ENCODE peak calls at places on chromosomes 7 and 10, in ten cellular contexts. A is HCT116; U is pancreas; S is upper lobe of left lung; V is gastrocnemius medialis; M is GM12878; F is PC-3; I is DND-41; B is CD4-positive, alpha-beta T cell; G is upper lobe of right lung. N is an unnamed sample.

GRCh38 chr10:84574101-84574500 is 245.7 kb downstream of the CCSER2 start:
- ATAC-seq in G (no peak), B (no peak), U (no peak), M (peak), V (no peak), I (no peak), F (peak), A (peak), S (no peak), N (no peak)

GRCh38 chr7:56009695-56010094 is 41.5 kb downstream of the PSPH start:
- ATAC-seq in U (peak), G (no peak), V (no peak), S (no peak), I (no peak), B (no peak), F (peak), A (peak), M (no peak), N (peak)

GRCh38 chr7:16098058-16098457 is 323.3 kb downstream of the CRPPA start:
- ATAC-seq in G (no peak), B (no peak), S (no peak), F (peak), U (no peak), V (no peak), M (no peak), A (no peak), I (no peak), N (no peak)

GRCh38 chr7:84216477-84216876 is 21.9 kb upstream of the SEMA3A start:
- ATAC-seq in B (no peak), M (no peak), G (no peak), I (no peak), U (no peak), A (no peak), S (no peak), F (no peak), V (no peak), N (no peak)

GRCh38 chr7:45105588-45106188 is 5.8 kb downstream of the TBRG4 start:
- ATAC-seq in B (no peak), S (no peak), U (no peak), F (no peak), M (no peak), V (peak), I (no peak), A (no peak), G (no peak), N (no peak)

GRCh38 chr7:45027774-45028114 is 27.7 kb downstream of the CCM2 start:
- ATAC-seq in I (peak), B (peak), V (no peak), F (no peak), S (peak), A (no peak), G (peak), U (no peak), M (peak), N (no peak)

GRCh38 chr7:15864260-15864991 is 177.9 kb upstream of the MEOX2 start:
- ATAC-seq in S (no peak), A (no peak), I (no peak), B (no peak), M (no peak), V (no peak), U (no peak), G (no peak), F (no peak), N (no peak)

GRCh38 chr7:3649678-3650445 is 348.8 kb downstream of the SDK1 start:
- ATAC-seq in S (no peak), V (no peak), F (no peak), A (no peak), I (no peak), M (no peak), U (no peak), G (no peak), B (no peak), N (peak)

GRCh38 chr10:27743736-27744477 is 1.7 kb downstream of the MKX start:
- ATAC-seq in U (peak), M (no peak), F (peak), S (no peak), B (no peak), A (peak), V (no peak), G (no peak), I (no peak), N (no peak)

GRCh38 chr10:110471566-110472139 is 26.1 kb upstream of the DUSP5 start:
- ATAC-seq in A (peak), V (no peak), M (no peak), I (no peak), B (no peak), G (no peak), U (no peak), F (no peak), S (no peak), N (no peak)

GRCh38 chr7:29970158-29970557 is 19.4 kb downstream of the SCRN1 start:
- ATAC-seq in F (peak), G (no peak), A (peak), U (no peak), I (no peak), M (no peak), S (no peak), V (no peak), B (no peak), N (no peak)

GRCh38 chr10:70622981-70623844 is 20.7 kb upstream of the PRF1 start:
- ATAC-seq in F (no peak), M (no peak), G (no peak), S (no peak), U (no peak), A (peak), V (no peak), I (no peak), B (no peak), N (peak)

GRCh38 chr10:6516277-6516676 is 63.8 kb downstream of the PRKCQ start:
- ATAC-seq in B (no peak), M (no peak), S (no peak), G (no peak), V (no peak), F (no peak), A (no peak), I (no peak), U (peak), N (no peak)

GRCh38 chr10:113992601-113993011 is 51.1 kb upstream of the ADRB1 start:
- ATAC-seq in A (no peak), V (peak), S (no peak), B (no peak), G (no peak), I (no peak), F (peak), M (no peak), U (no peak), N (peak)

GRCh38 chr10:111231779-111232178 is 154.9 kb downstream of the ADRA2A start:
- ATAC-seq in M (no peak), G (no peak), F (no peak), B (no peak), I (no peak), U (no peak), A (no peak), V (no peak), S (no peak), N (no peak)

GRCh38 chr7:107711301-107711700 is 32.6 kb upstream of the CBLL1 start:
- ATAC-seq in I (no peak), U (no peak), A (no peak), B (no peak), V (no peak), S (no peak), M (no peak), G (peak), F (peak), N (no peak)

GRCh38 chr7:107718456-107719193 is 25.3 kb upstream of the CBLL1 start:
- ATAC-seq in B (no peak), A (peak), G (no peak), V (no peak), I (no peak), F (peak), M (no peak), S (no peak), U (no peak), N (no peak)

GRCh38 chr7:107712025-107712424 is 31.9 kb upstream of the CBLL1 start:
- ATAC-seq in M (no peak), A (no peak), V (no peak), I (no peak), B (no peak), U (no peak), F (no peak), G (peak), S (no peak), N (no peak)

GRCh38 chr7:107712906-107713305 is 31.0 kb upstream of the CBLL1 start:
- ATAC-seq in B (no peak), F (no peak), V (no peak), G (no peak), A (no peak), M (no peak), S (no peak), U (no peak), I (no peak), N (no peak)

DNA sequence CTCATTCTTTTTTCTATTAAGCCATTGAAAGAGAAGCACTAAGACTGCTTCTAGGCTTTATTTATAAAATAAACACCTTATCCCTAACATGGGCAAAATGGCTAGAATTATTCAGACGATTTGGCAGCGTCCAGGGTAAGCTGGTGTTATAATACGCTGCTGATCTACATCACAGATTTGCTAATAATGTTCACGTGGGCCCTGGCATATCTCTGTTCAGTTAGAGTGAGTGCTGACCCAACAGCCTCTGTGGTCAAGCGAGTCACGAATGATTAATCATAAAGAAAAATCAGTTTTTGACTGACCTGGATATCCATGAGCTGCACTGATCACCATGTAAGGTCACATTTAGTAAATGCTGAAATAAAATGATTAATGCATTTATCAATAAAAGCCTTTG is 28.4 kb upstream of the CBLL1 start:
- ATAC-seq in B (no peak), A (peak), I (no peak), F (peak), S (no peak), G (no peak), V (no peak), U (no peak), M (no peak), N (no peak)
- TF ChIP-seq CTCF in B (no peak), A (no peak), I (no peak), F (no peak), S (no peak), G (no peak), V (no peak), U (no peak), M (no peak), N (no peak)

DNA sequence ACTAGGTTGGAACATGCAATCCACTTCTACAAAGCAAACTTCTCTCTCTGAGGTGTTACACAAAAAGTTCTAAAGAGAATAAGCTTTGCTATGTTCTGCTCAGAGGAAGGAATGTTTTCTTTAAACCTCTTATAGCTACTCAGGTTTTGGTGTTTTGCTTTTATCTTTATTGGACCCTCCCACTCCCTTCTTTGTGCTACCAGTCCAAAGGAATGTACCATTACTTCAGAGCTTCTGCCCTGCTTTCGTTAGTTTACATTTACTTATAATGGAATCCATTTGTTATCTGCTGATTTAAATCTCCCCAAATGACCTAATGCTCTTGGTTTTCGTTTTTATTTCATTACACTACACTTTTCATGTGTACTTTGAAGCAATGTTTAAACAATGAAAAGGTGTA is 154.9 kb downstream of the ATE1 start:
- ATAC-seq in I (no peak), M (no peak), S (peak), G (peak), B (no peak), U (no peak), V (no peak), A (no peak), F (no peak), N (no peak)
- H3K27ac ChIP-seq in I (no peak), M (no peak), S (peak), G (peak), B (no peak), U (no peak), V (no peak), A (no peak), F (no peak), N (no peak)

GRCh38 chr10:24950439-24950838 is 2.0 kb downstream of the PRTFDC1 start:
- ATAC-seq in I (no peak), G (no peak), B (no peak), S (no peak), V (no peak), F (no peak), A (no peak), U (no peak), M (no peak), N (no peak)

GRCh38 chr10:24949616-24950015 is 2.8 kb downstream of the PRTFDC1 start:
- ATAC-seq in V (no peak), I (no peak), G (no peak), A (no peak), F (no peak), U (no peak), B (no peak), S (no peak), M (no peak), N (no peak)

GRCh38 chr10:24947304-24948097 is 4.9 kb downstream of the PRTFDC1 start:
- ATAC-seq in A (no peak), F (peak), I (no peak), S (no peak), M (peak), U (no peak), V (peak), G (no peak), B (no peak), N (peak)

GRCh38 chr10:24944512-24945255 is 7.7 kb downstream of the PRTFDC1 start:
- ATAC-seq in F (peak), M (peak), B (no peak), A (peak), V (peak), G (no peak), S (no peak), U (peak), I (peak), N (peak)
- TF ChIP-seq CTCF in F (peak), M (no peak), B (no peak), A (peak), V (no peak), G (no peak), S (no peak), U (no peak), I (no peak), N (no peak)

GRCh38 chr7:135260470-135260869 is 26.8 kb downstream of the STRA8 start:
- ATAC-seq in F (no peak), U (no peak), A (no peak), I (no peak), V (no peak), S (no peak), B (no peak), G (no peak), M (no peak), N (no peak)
- H3K27ac ChIP-seq in F (no peak), U (no peak), A (no peak), I (no peak), V (no peak), S (no peak), B (no peak), G (no peak), M (no peak), N (no peak)

N was measured in gastroesophageal sphincter.